ENCODE peak calls at places on chromosome 3, in ten cellular contexts. V is psoas muscle; O is ACHN; H is posterior cingulate gyrus; D is activated T-helper 9 cell treated with anti-CD3 and anti-CD28 coated beads, Interleukin-2, amount 50 U/mL, for 16 hours; U is activated CD8-positive, alpha-beta memory T cell treated with anti-CD3 and anti-CD28 coated beads, Interleukin-2, amount 10 ng/mL, durations not matched to agents 7 days and 5 days; X is NCI-H1694 treated with DMSO at 0.1 percent for 48 hours; T is NCI-H345; K is AG09309; R is left kidney. I is an unnamed sample.

GRCh38 chr3:126311338-126311978 is 45.8 kb downstream of the KLF15 start:
- DNase-seq in U (no peak), R (no peak), V (no peak), X (no peak), D (no peak), T (no peak), H (no peak), K (no peak), O (no peak), I (no peak)

GRCh38 chr3:71725279-71725991 is at the start of gene EIF4E3:
- DNase-seq in X (no peak), V (peak; percentile 47), H (peak; percentile 86), K (no peak), D (no peak), R (peak; percentile 63), T (peak; percentile 27), O (peak; percentile 35), U (peak; percentile 54), I (peak; percentile 72)

GRCh38 chr3:23959147-23959900 is 14.2 kb downstream of the NR1D2 start:
- DNase-seq in K (peak; percentile 63), X (no peak), H (no peak), U (no peak), O (no peak), V (no peak), T (no peak), D (no peak), R (no peak), I (no peak)

GRCh38 chr3:11370134-11370533 is 97.9 kb downstream of the ATG7 start:
- DNase-seq in X (no peak), K (no peak), R (peak; percentile 45), T (no peak), O (no peak), U (no peak), H (no peak), D (no peak), V (no peak), I (no peak)

GRCh38 chr3:38177175-38177574 is 11.8 kb downstream of the OXSR1 start:
- DNase-seq in U (no peak), R (no peak), D (no peak), X (no peak), H (no peak), O (no peak), K (no peak), T (no peak), V (no peak), I (no peak)

GRCh38 chr3:50122661-50123391 is 32.3 kb upstream of the SEMA3F start:
- DNase-seq in R (peak; percentile 87), H (peak; percentile 81), O (no peak), U (peak; percentile 37), V (no peak), K (no peak), X (no peak), T (no peak), D (no peak), I (no peak)

GRCh38 chr3:60445416-60445815 is 805.8 kb downstream of the FHIT start:
- DNase-seq in H (no peak), V (no peak), U (no peak), K (no peak), O (no peak), X (no peak), D (no peak), R (peak; percentile 29), T (no peak), I (no peak)

GRCh38 chr3:178706411-178706810 is 170.2 kb downstream of the KCNMB2 start:
- DNase-seq in H (no peak), R (no peak), U (no peak), V (no peak), D (no peak), X (no peak), O (no peak), K (no peak), T (no peak), I (no peak)

GRCh38 chr3:76222115-76222652 is 436.8 kb upstream of the ZNF717 start:
- DNase-seq in H (no peak), K (no peak), T (peak; percentile 2), U (no peak), X (no peak), D (no peak), V (no peak), R (no peak), O (no peak), I (no peak)

GRCh38 chr3:71064288-71064975 is 519.1 kb downstream of the FOXP1 start:
- DNase-seq in D (peak; percentile 56), X (no peak), K (no peak), V (peak; percentile 55), R (peak; percentile 84), U (peak; percentile 77), H (peak; percentile 66), O (peak; percentile 49), T (peak; percentile 47), I (peak; percentile 40)

GRCh38 chr3:146308682-146309081 is 57.8 kb upstream of the PLSCR4 start:
- DNase-seq in K (peak; percentile 58), H (no peak), U (no peak), V (no peak), T (no peak), O (no peak), R (peak; percentile 27), D (no peak), X (no peak), I (no peak)

GRCh38 chr3:38267689-38268477 is 2.3 kb downstream of the SLC22A13 start:
- DNase-seq in D (no peak), T (no peak), K (no peak), V (no peak), X (no peak), O (no peak), U (no peak), H (no peak), R (no peak), I (no peak)

GRCh38 chr3:33886015-33886414 is 87.6 kb downstream of the PDCD6IP start:
- DNase-seq in K (peak; percentile 24), U (no peak), V (no peak), R (no peak), O (no peak), X (no peak), H (no peak), D (no peak), T (no peak), I (no peak)

GRCh38 chr3:131806736-131807135 is 228.1 kb downstream of the CPNE4 start:
- DNase-seq in K (no peak), V (no peak), X (no peak), H (no peak), D (no peak), R (no peak), T (no peak), O (no peak), U (no peak), I (no peak)

GRCh38 chr3:63976166-63976861 is 47.0 kb downstream of the PSMD6 start:
- DNase-seq in O (no peak), V (no peak), H (no peak), U (no peak), R (no peak), K (peak; percentile 93), D (no peak), X (no peak), T (no peak), I (no peak)

GRCh38 chr3:43096761-43097160 is 9.1 kb downstream of the POMGNT2 start:
- DNase-seq in O (no peak), U (no peak), D (no peak), V (no peak), K (no peak), R (no peak), X (no peak), T (no peak), H (no peak), I (no peak)

GRCh38 chr3:192857148-192857735 is 60.4 kb downstream of the MB21D2 start:
- DNase-seq in X (no peak), O (no peak), T (no peak), V (no peak), K (peak; percentile 45), H (no peak), U (no peak), D (no peak), R (no peak), I (no peak)

GRCh38 chr3:118713502-118714207 is 321.0 kb downstream of the IGSF11 start:
- DNase-seq in O (no peak), R (no peak), X (no peak), T (no peak), V (no peak), K (no peak), U (no peak), D (no peak), H (no peak), I (no peak)

GRCh38 chr3:39202094-39202493 is 9.7 kb upstream of the XIRP1 start:
- DNase-seq in K (no peak), D (no peak), T (no peak), V (no peak), R (no peak), O (no peak), X (no peak), U (no peak), H (no peak), I (no peak)

GRCh38 chr3:177410734-177411133 is 213.5 kb upstream of the TBL1XR1 start:
- DNase-seq in K (no peak), O (no peak), U (no peak), X (peak; percentile 52), T (peak; percentile 90), V (no peak), D (no peak), H (no peak), R (no peak), I (no peak)

GRCh38 chr3:110292102-110292501 is 779.5 kb upstream of the NECTIN3 start:
- DNase-seq in X (no peak), K (no peak), T (no peak), R (no peak), V (no peak), O (no peak), D (no peak), H (no peak), U (no peak), I (no peak)

GRCh38 chr3:172260381-172260780 is 187.9 kb downstream of the GHSR start:
- DNase-seq in H (no peak), R (no peak), O (no peak), K (peak; percentile 87), T (no peak), D (no peak), U (no peak), X (no peak), V (no peak), I (no peak)

GRCh38 chr3:74353039-74353438 is 261.4 kb downstream of the CNTN3 start:
- DNase-seq in K (no peak), O (no peak), R (no peak), T (no peak), U (no peak), V (no peak), X (no peak), H (no peak), D (no peak), I (no peak)

GRCh38 chr3:149547954-149548728 is 73.6 kb downstream of the TM4SF4 start:
- DNase-seq in K (no peak), X (no peak), U (no peak), V (peak; percentile 43), D (no peak), R (peak; percentile 59), O (peak; percentile 78), T (no peak), H (no peak), I (no peak)

GRCh38 chr3:172184106-172184822 is 144.9 kb downstream of the FNDC3B start:
- DNase-seq in R (no peak), U (no peak), D (no peak), K (no peak), T (no peak), X (no peak), O (no peak), V (no peak), H (no peak), I (no peak)

GRCh38 chr3:46619845-46620778 is 7.8 kb downstream of the FAM240A start:
- DNase-seq in U (no peak), H (no peak), X (no peak), V (no peak), O (no peak), R (no peak), K (no peak), T (no peak), D (no peak), I (no peak)

GRCh38 chr3:158451405-158452045 is 119.5 kb upstream of the MLF1 start:
- DNase-seq in D (no peak), X (no peak), T (no peak), V (no peak), R (no peak), O (no peak), U (no peak), K (no peak), H (no peak), I (no peak)

GRCh38 chr3:43707266-43707665 is 16.5 kb downstream of the ABHD5 start:
- DNase-seq in U (no peak), X (no peak), V (no peak), K (no peak), D (no peak), H (no peak), T (no peak), R (no peak), O (no peak), I (no peak)

I was measured in HEK293T.